ENCODE peak calls at places on chromosomes 1 and 21, in eight cellular contexts. H, J, A, D, B, F, W and Q are unnamed samples.

GRCh38 chr1:204404629-204405028 is 7.0 kb downstream of the PPP1R15B start:
- DNase-seq in H (no peak), J (no peak), A (no peak), D (no peak), B (no peak), F (no peak), W (no peak), Q (no peak)

GRCh38 chr1:213457733-213458132 is 406.7 kb downstream of the RPS6KC1 start:
- DNase-seq in H (no peak), J (no peak), A (no peak), D (no peak), B (no peak), F (no peak), W (no peak), Q (no peak)

GRCh38 chr1:10736623-10737267 is 59.7 kb downstream of the CASZ1 start:
- DNase-seq in H (no peak), J (no peak), A (no peak), D (no peak), B (no peak), F (no peak), W (peak; percentile 93), Q (no peak)

GRCh38 chr1:1624443-1625403 is 7.2 kb upstream of the MMP23B start:
- DNase-seq in H (peak; percentile 80), J (no peak), A (no peak), D (peak; percentile 37), B (no peak), F (no peak), W (no peak), Q (no peak)

GRCh38 chr1:163035791-163036249 is 33.3 kb upstream of the RGS4 start:
- DNase-seq in H (no peak), J (peak; percentile 72), A (peak; percentile 60), D (peak; percentile 34), B (no peak), F (peak; percentile 83), W (no peak), Q (peak; percentile 44)

GRCh38 chr1:161192476-161193465 is 6.1 kb downstream of the ADAMTS4 start:
- DNase-seq in H (peak; percentile 70), J (no peak), A (peak; percentile 54), D (peak; percentile 76), B (peak; percentile 68), F (peak; percentile 43), W (peak; percentile 63), Q (no peak)

GRCh38 chr1:220326578-220326977 is 54.3 kb upstream of the RAB3GAP2 start:
- DNase-seq in H (no peak), J (peak; percentile 12), A (no peak), D (no peak), B (no peak), F (no peak), W (no peak), Q (peak; percentile 57)

GRCh38 chr1:212920895-212921294 is 29.4 kb upstream of the VASH2 start:
- DNase-seq in H (no peak), J (no peak), A (no peak), D (no peak), B (no peak), F (no peak), W (no peak), Q (no peak)

GRCh38 chr1:162677607-162678371 is 45.5 kb downstream of the DDR2 start:
- DNase-seq in H (no peak), J (no peak), A (no peak), D (no peak), B (no peak), F (no peak), W (no peak), Q (no peak)

GRCh38 chr21:29374481-29374880 is 75.8 kb downstream of the BACH1 start:
- DNase-seq in H (no peak), J (no peak), A (no peak), D (no peak), B (no peak), F (no peak), W (no peak), Q (no peak)

DNA sequence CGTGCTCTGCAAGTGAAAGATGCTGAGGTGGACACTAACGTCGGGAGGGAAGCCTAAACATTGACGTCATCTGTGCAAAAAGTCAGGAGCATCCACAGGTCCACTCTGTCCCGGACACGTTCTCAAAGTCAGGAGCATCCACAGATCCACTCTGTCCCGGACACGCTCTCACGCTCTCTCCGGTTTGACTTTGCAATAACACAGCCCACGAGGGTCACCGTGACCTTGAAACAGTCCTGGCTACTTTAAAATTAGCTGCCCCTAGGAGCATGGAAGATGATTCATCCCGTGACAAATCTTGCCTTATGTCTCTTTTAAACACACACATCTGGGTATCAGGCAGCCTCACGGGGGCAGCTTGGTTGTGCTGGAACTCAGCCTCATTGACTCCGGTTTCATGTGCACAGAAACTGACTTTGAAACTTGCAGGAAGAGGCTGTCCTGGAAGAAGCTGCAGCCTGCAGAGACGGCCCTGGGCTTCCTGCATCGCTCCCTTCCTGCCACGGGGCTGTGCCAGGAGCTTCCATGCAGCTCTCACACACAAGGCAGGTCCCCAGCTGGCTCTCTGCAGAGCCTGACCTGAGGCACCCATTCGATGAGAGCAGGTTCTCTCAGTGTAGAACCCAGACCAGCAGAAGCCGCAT is 18.1 kb upstream of the COL18A1 start:
- DNase-seq in H (peak; percentile 36), J (peak; percentile 66), A (no peak), D (peak; percentile 97), B (no peak), F (peak; percentile 88), W (peak; percentile 81), Q (no peak)
- TF ChIP-seq CTCF in H (peak; percentile 52), J (peak; percentile 28), A (peak; percentile 12), D (peak; percentile 42), B (no peak), F (peak; percentile 35), W (peak; percentile 23), Q (peak; percentile 28)

GRCh38 chr1:246946366-246946765 is 14.6 kb upstream of the AHCTF1 start:
- DNase-seq in H (no peak), J (no peak), A (no peak), D (no peak), B (no peak), F (no peak), W (no peak), Q (no peak)
- H3K4me3 ChIP-seq in H (no peak overlapping the region), J (no peak overlapping the region), A (no peak overlapping the region), D (no peak overlapping the region), B (no peak overlapping the region), F (no peak overlapping the region), W (no peak overlapping the region), Q (no peak overlapping the region)

GRCh38 chr21:45999581-46000181 is 18.1 kb downstream of the COL6A1 start:
- DNase-seq in H (no peak), J (no peak), A (no peak), D (no peak), B (peak; percentile 4), F (no peak), W (no peak), Q (no peak)
- TF ChIP-seq CTCF in H (no peak), J (no peak), A (no peak), D (no peak), B (no peak), F (no peak), W (no peak), Q (no peak)

GRCh38 chr1:171488190-171488929 is 3.0 kb downstream of the PRRC2C start:
- DNase-seq in H (no peak), J (no peak), A (no peak), D (no peak), B (no peak), F (no peak), W (no peak), Q (no peak)
- H3K4me3 ChIP-seq in H (no peak overlapping the region), J (no peak overlapping the region), A (no peak overlapping the region), D (no peak overlapping the region), B (no peak overlapping the region), F (no peak overlapping the region), W (peak overlapping the region; percentile 10), Q (no peak overlapping the region)

DNA sequence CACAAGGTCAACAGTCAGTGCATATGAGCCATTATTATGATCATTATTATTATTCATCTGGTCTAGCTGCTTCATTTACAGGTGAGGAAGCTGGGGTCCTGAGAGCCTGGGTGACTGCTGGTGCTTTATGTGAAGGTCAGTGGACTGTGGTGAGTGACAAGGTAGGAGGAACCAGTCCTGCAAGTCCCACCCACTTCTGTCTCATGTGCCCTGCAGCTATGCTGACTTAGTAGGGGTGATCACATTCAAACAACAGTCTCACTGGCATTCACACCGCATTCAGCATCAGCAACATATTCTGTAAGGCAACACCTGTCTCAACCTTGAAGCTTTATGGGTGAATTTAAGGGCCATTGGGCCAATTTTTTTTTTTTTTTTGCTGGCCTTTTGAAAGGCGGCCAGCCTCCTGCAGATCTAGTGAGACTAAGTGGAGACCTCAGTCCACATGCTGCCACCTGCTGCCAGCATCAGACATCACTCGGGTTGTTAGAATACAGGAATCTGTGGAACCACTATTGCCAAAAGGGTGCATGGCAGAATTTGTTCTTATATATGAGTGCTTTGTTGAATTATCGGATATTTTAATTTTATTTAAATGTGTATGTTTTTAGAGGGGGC is 59.9 kb upstream of the CACNA1E start:
- DNase-seq in H (peak; percentile 32), J (no peak), A (peak; percentile 36), D (peak; percentile 42), B (peak; percentile 20), F (peak; percentile 3), W (no peak), Q (peak; percentile 11)
- TF ChIP-seq CTCF in H (peak; percentile 54), J (peak; percentile 43), A (peak; percentile 75), D (peak; percentile 43), B (no peak), F (peak; percentile 48), W (peak; percentile 49), Q (peak; percentile 57)

GRCh38 chr1:32111040-32111628 is 3.3 kb downstream of the KPNA6 start:
- DNase-seq in H (no peak), J (no peak), A (no peak), D (no peak), B (no peak), F (no peak), W (no peak), Q (no peak)
- H3K4me3 ChIP-seq in H (no peak overlapping the region), J (no peak overlapping the region), A (no peak overlapping the region), D (no peak overlapping the region), B (no peak overlapping the region), F (no peak overlapping the region), W (no peak overlapping the region), Q (no peak overlapping the region)

GRCh38 chr1:114564141-114564540 is 17.3 kb downstream of the BCAS2 start:
- DNase-seq in H (no peak), J (no peak), A (no peak), D (no peak), B (no peak), F (no peak), W (no peak), Q (no peak)

GRCh38 chr1:114561333-114561732 is 20.1 kb downstream of the BCAS2 start:
- DNase-seq in H (no peak), J (no peak), A (no peak), D (no peak), B (no peak), F (no peak), W (no peak), Q (no peak)

GRCh38 chr1:114559356-114559755 is 22.1 kb downstream of the BCAS2 start:
- DNase-seq in H (no peak), J (no peak), A (no peak), D (no peak), B (no peak), F (no peak), W (no peak), Q (no peak)

GRCh38 chr1:114554577-114554976 is 26.8 kb downstream of the BCAS2 start:
- DNase-seq in H (no peak), J (no peak), A (no peak), D (no peak), B (no peak), F (no peak), W (no peak), Q (no peak)

DNA sequence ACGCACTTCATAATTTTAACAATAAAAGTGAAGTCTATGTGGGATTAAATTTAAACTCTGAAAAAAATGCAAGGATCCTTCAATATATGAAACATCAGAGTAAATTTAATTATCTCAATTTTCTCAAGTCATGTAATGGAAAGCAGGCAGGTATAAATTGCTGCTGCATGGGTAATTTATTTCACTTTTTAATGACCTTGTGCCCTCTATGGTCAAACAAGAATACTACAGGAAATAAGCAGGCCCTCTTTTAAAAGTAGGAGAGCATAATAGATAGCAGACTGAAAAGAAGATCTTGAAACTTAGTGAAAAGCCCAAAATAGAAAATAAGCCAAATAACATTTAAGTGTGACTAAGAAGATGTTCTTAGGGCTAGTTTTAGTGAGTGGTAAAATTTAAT is 22.9 kb downstream of the BCAS2 start:
- DNase-seq in H (no peak), J (no peak), A (peak; percentile 6), D (peak; percentile 11), B (no peak), F (no peak), W (no peak), Q (no peak)
- TF ChIP-seq CTCF in H (peak; percentile 54), J (no peak), A (peak; percentile 67), D (no peak), B (no peak), F (no peak), W (peak; percentile 15), Q (peak; percentile 37)